ENCODE peak calls at places on chromosome 17, in five cellular contexts. One of them, this sample, is unnamed.

GRCh38 chr17:37446027-37446426 is 39.3 kb downstream of the TADA2A start:
- DNase-seq in CD8-positive, alpha-beta T cell: no peak
- DNase-seq in A549: peak
- DNase-seq in HCT116: peak
- DNase-seq in body of pancreas: no peak
- DNase-seq in this sample: no peak

GRCh38 chr17:13643196-13643595 is 41.5 kb upstream of the HS3ST3A1 start:
- DNase-seq in CD8-positive, alpha-beta T cell: no peak
- DNase-seq in A549: no peak
- DNase-seq in HCT116: no peak
- DNase-seq in body of pancreas: no peak
- DNase-seq in this sample: no peak

GRCh38 chr17:33290156-33290697 is 2.9 kb downstream of the ASIC2 start:
- DNase-seq in CD8-positive, alpha-beta T cell: no peak
- DNase-seq in A549: no peak
- DNase-seq in HCT116: no peak
- DNase-seq in body of pancreas: no peak
- DNase-seq in this sample: no peak

GRCh38 chr17:2181206-2181983 is 122.2 kb downstream of the SMG6 start:
- DNase-seq in CD8-positive, alpha-beta T cell: no peak
- DNase-seq in A549: no peak
- DNase-seq in HCT116: no peak
- DNase-seq in body of pancreas: peak
- DNase-seq in this sample: peak

GRCh38 chr17:29069526-29070041 is 26.6 kb downstream of the PIPOX start:
- DNase-seq in CD8-positive, alpha-beta T cell: no peak
- DNase-seq in A549: no peak
- DNase-seq in HCT116: no peak
- DNase-seq in body of pancreas: no peak
- DNase-seq in this sample: peak

GRCh38 chr17:80878876-80879722 is 112.5 kb upstream of the CHMP6 start:
- DNase-seq in CD8-positive, alpha-beta T cell: no peak
- DNase-seq in A549: no peak
- DNase-seq in HCT116: no peak
- DNase-seq in body of pancreas: no peak
- DNase-seq in this sample: no peak

GRCh38 chr17:48624544-48625501 is 1.3 kb downstream of the HOXB9 start:
- DNase-seq in CD8-positive, alpha-beta T cell: no peak
- DNase-seq in A549: peak
- DNase-seq in HCT116: no peak
- DNase-seq in body of pancreas: no peak
- DNase-seq in this sample: no peak

GRCh38 chr17:69761767-69762321 is 313.2 kb upstream of the KCNJ16 start:
- DNase-seq in CD8-positive, alpha-beta T cell: no peak
- DNase-seq in A549: peak
- DNase-seq in HCT116: no peak
- DNase-seq in body of pancreas: no peak
- DNase-seq in this sample: peak

GRCh38 chr17:77366558-77367245 is 225.9 kb downstream of the SEC14L1 start:
- DNase-seq in CD8-positive, alpha-beta T cell: no peak
- DNase-seq in A549: no peak
- DNase-seq in HCT116: no peak
- DNase-seq in body of pancreas: no peak
- DNase-seq in this sample: no peak

DNA sequence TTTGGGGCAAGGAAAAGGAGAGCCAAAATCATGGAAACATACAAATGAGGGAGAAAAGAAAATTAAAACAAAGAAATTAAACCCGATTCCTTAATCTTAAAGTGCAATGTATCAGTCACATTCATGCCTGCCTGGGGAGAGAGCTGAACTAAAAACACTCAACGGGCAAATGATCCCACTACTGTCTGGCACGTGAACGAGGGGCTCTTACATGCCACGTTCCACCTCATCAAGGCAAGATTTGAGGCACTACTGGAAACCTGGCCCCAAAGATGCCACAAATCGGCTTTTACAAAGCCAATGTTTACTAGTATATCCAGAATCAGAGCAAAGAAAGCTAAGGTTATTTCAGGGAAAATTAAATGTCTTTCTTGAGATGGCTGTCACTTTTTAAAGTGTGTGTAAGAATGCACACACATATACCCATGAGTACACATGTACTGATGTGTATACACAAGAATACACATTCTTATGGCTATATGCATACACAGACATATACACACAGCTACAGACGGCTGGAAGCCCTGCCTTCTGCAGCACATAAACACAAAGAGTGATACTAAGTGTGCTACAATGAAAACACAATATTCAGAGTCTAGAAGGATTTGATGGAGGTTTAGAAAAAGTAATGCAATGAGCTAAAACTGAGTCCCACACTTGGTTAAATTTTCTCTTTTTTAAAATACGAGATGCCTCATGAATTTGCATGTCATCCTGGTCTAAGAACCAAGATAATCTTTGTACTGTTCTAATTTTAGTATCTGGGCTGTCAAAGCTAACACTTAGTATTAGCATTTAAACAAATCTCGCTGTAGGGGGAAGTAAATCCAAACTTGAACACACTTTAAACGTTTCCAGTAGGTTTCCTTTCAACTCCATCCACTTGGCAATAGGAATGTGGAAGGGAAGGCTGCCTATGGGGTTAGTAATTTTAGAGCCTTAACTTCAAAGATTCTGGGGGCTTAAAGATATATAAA is 85.8 kb downstream of the CYTH1 start:
- DNase-seq in CD8-positive, alpha-beta T cell: no peak
- DNase-seq in A549: no peak
- DNase-seq in HCT116: no peak
- DNase-seq in body of pancreas: no peak
- DNase-seq in this sample: no peak
- H3K4me3 ChIP-seq in CD8-positive, alpha-beta T cell: no peak
- H3K4me3 ChIP-seq in A549: no peak
- H3K4me3 ChIP-seq in HCT116: no peak
- H3K4me3 ChIP-seq in body of pancreas: no peak
- H3K4me3 ChIP-seq in this sample: no peak

GRCh38 chr17:74271281-74271680 is 2.8 kb upstream of the DNAI2 start:
- DNase-seq in CD8-positive, alpha-beta T cell: no peak
- DNase-seq in A549: no peak
- DNase-seq in HCT116: no peak
- DNase-seq in body of pancreas: no peak
- DNase-seq in this sample: no peak

GRCh38 chr17:74274703-74275340 is 788 bp downstream of the DNAI2 start:
- DNase-seq in CD8-positive, alpha-beta T cell: no peak
- DNase-seq in A549: no peak
- DNase-seq in HCT116: no peak
- DNase-seq in body of pancreas: no peak
- DNase-seq in this sample: no peak

GRCh38 chr17:74271902-74272563 is 2.0 kb upstream of the DNAI2 start:
- DNase-seq in CD8-positive, alpha-beta T cell: no peak
- DNase-seq in A549: no peak
- DNase-seq in HCT116: no peak
- DNase-seq in body of pancreas: no peak
- DNase-seq in this sample: no peak

GRCh38 chr17:74274060-74274702 is at the start of gene DNAI2:
- DNase-seq in CD8-positive, alpha-beta T cell: peak
- DNase-seq in A549: no peak
- DNase-seq in HCT116: no peak
- DNase-seq in body of pancreas: peak
- DNase-seq in this sample: no peak

DNA sequence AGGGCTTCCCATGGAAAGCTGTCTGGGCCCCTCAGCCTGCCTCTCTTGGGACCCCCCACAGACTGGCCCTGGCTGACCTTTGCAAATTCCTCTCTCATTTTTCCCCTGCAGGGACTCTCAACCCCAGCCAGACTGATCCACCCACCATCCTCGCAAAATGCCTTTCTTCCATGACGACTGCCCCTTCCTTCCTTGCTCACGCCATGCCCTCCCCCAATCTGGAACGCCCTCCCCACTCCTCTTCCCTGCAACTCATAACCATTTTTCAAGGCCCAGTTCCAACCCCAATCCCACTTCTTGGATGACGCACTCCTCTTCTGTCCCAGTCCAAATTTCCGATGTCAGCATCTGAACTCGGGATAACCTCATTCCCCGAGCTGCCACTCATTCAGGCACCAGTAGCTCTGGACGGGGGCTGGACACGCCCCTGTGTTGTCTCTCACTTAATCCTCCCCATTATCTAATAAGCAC is 1.3 kb upstream of the DNAI2 start:
- DNase-seq in CD8-positive, alpha-beta T cell: no peak
- DNase-seq in A549: no peak
- DNase-seq in HCT116: no peak
- DNase-seq in body of pancreas: no peak
- DNase-seq in this sample: no peak
- TF ChIP-seq CTCF in CD8-positive, alpha-beta T cell: no peak
- TF ChIP-seq CTCF in A549: no peak
- TF ChIP-seq CTCF in HCT116: no peak
- TF ChIP-seq CTCF in body of pancreas: no peak
- TF ChIP-seq CTCF in this sample: no peak

DNA sequence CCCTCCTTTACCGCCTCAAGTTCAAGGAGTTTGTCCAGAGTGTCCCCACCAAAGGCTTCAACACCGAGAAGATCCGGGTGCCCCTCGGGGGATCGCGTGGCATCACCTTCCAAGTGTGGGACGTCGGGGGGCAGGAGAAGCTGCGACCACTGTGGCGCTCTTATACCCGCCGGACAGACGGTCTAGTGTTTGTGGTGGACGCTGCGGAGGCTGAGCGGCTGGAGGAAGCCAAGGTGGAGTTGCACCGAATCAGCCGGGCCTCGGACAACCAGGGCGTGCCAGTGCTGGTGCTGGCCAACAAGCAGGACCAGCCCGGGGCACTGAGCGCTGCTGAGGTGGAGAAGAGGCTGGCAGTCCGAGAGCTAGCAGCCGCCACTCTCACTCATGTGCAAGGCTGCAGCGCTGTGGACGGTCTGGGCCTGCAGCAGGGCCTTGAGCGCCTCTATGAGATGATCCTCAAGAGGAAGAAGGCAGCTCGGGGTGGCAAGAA is 1.1 kb downstream of the ARL4D start:
- DNase-seq in CD8-positive, alpha-beta T cell: no peak
- DNase-seq in A549: no peak
- DNase-seq in HCT116: no peak
- DNase-seq in body of pancreas: no peak
- DNase-seq in this sample: no peak
- H3K4me3 ChIP-seq in CD8-positive, alpha-beta T cell: no peak
- H3K4me3 ChIP-seq in A549: peak
- H3K4me3 ChIP-seq in HCT116: peak
- H3K4me3 ChIP-seq in body of pancreas: no peak
- H3K4me3 ChIP-seq in this sample: peak

GRCh38 chr17:18043491-18043890 is 4.3 kb downstream of the GID4 start:
- DNase-seq in CD8-positive, alpha-beta T cell: no peak
- DNase-seq in A549: no peak
- DNase-seq in HCT116: peak
- DNase-seq in body of pancreas: no peak
- DNase-seq in this sample: no peak
- TF ChIP-seq CTCF in CD8-positive, alpha-beta T cell: no peak
- TF ChIP-seq CTCF in A549: peak
- TF ChIP-seq CTCF in HCT116: peak
- TF ChIP-seq CTCF in body of pancreas: peak
- TF ChIP-seq CTCF in this sample: peak

DNA sequence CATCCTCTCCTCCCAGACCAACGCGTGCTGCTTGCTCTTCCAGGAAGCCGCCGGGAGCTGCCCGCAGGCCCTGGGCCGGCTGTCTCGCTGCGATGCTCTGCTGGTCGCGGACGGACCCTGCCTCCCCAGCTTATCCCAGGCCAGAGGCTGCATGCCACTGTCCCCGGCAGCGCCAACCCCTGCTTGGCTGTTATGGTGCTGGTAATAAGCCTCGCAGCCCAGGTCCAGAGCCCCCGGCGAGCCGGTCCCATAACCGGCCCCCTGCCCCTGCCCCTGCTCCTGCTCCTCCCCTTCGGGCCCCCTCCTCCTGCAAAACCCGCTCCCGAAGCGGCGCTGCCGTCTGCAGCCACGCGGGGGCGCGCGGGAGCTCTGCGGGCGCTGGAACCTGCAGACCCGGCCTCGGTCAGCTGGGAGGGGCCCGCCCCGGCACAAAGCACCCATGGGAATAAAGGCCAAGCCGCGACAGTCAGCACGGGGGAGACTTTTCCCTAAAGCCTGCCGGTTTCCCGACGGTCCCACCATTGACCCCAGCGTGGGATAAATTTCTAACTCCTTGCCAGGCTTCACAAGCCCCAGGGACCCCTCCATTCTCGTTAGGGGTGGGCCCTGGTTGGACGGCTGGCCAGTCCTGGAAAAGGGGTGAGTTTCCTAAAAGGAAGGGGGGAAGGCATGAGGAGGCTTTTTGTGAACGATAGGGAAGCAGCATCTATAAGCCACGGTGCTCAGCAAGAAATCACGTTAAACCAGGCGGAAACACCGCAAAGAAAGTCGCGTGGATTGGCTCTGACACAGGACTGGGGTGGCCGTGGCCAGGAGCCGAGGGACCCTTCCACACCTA is 11.2 kb downstream of the ENPP7 start:
- DNase-seq in CD8-positive, alpha-beta T cell: peak
- DNase-seq in A549: peak
- DNase-seq in HCT116: peak
- DNase-seq in body of pancreas: peak
- DNase-seq in this sample: peak
- H3K4me3 ChIP-seq in CD8-positive, alpha-beta T cell: no peak
- H3K4me3 ChIP-seq in A549: peak
- H3K4me3 ChIP-seq in HCT116: peak
- H3K4me3 ChIP-seq in body of pancreas: no peak
- H3K4me3 ChIP-seq in this sample: no peak

DNA sequence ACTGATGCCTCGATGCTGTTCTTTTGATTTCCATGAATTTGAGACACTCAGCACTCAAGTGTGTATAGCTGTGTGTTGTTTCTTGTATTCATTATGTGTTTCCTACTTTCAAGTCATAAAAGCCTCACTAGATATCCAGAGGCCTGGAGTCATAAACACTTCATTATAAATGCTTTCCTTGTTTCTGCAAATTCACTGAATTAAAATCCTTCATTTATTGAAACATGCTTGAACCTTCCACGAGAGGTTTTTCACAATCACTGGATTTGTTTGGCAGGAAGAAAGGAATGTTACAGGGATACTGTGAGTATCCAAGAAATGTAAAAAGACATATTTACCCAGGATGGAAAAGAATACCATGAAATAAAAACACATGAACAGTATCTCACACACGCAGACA is 44.7 kb upstream of the NOL11 start:
- DNase-seq in CD8-positive, alpha-beta T cell: no peak
- DNase-seq in A549: no peak
- DNase-seq in HCT116: no peak
- DNase-seq in body of pancreas: no peak
- DNase-seq in this sample: no peak
- TF ChIP-seq CTCF in CD8-positive, alpha-beta T cell: no peak
- TF ChIP-seq CTCF in A549: no peak
- TF ChIP-seq CTCF in HCT116: no peak
- TF ChIP-seq CTCF in body of pancreas: no peak
- TF ChIP-seq CTCF in this sample: no peak

GRCh38 chr17:82237746-82238561 is 9.1 kb downstream of the SLC16A3 start:
- DNase-seq in CD8-positive, alpha-beta T cell: no peak
- DNase-seq in A549: no peak
- DNase-seq in HCT116: no peak
- DNase-seq in body of pancreas: no peak
- DNase-seq in this sample: peak
- H3K4me3 ChIP-seq in CD8-positive, alpha-beta T cell: peak
- H3K4me3 ChIP-seq in A549: no peak
- H3K4me3 ChIP-seq in HCT116: no peak
- H3K4me3 ChIP-seq in body of pancreas: no peak
- H3K4me3 ChIP-seq in this sample: no peak